ENCODE peak calls at places on chromosome 16, in four cellular contexts. One of them, this sample, is unnamed.

GRCh38 chr16:27962197-27962596 is 101.3 kb downstream of the GSG1L start:
- DNase-seq in WTC11: no peak
- DNase-seq in GM12878: no peak
- DNase-seq in HepG2: no peak
- DNase-seq in this sample: no peak

GRCh38 chr16:29318037-29318436 is 88.5 kb downstream of the NPIPB11 start:
- DNase-seq in WTC11: no peak
- DNase-seq in GM12878: no peak
- DNase-seq in HepG2: no peak
- DNase-seq in this sample: no peak

GRCh38 chr16:73113326-73113720 is 65.4 kb upstream of the ZFHX3 start:
- DNase-seq in WTC11: no peak
- DNase-seq in GM12878: no peak
- DNase-seq in HepG2: no peak
- DNase-seq in this sample: no peak

GRCh38 chr16:11705311-11705710 is 37.1 kb downstream of the SNN start:
- DNase-seq in WTC11: no peak
- DNase-seq in GM12878: no peak
- DNase-seq in HepG2: no peak
- DNase-seq in this sample: no peak

GRCh38 chr16:68257251-68257905 is 6.9 kb upstream of the SLC7A6 start:
- DNase-seq in WTC11: no peak
- DNase-seq in GM12878: no peak
- DNase-seq in HepG2: no peak
- DNase-seq in this sample: no peak

GRCh38 chr16:82344157-82344556 is 174.1 kb upstream of the MPHOSPH6 start:
- DNase-seq in WTC11: peak
- DNase-seq in GM12878: no peak
- DNase-seq in HepG2: peak
- DNase-seq in this sample: no peak

GRCh38 chr16:59552164-59552563 is 818.0 kb upstream of the GOT2 start:
- DNase-seq in WTC11: no peak
- DNase-seq in GM12878: no peak
- DNase-seq in HepG2: peak
- DNase-seq in this sample: no peak

GRCh38 chr16:19090916-19091315 is 22.8 kb upstream of the ITPRIPL2 start:
- DNase-seq in WTC11: no peak
- DNase-seq in GM12878: no peak
- DNase-seq in HepG2: no peak
- DNase-seq in this sample: no peak

GRCh38 chr16:4846503-4846900 is 586 bp downstream of the GLYR1 start:
- DNase-seq in WTC11: peak
- DNase-seq in GM12878: no peak
- DNase-seq in HepG2: peak
- DNase-seq in this sample: no peak

GRCh38 chr16:1960665-1961630 is 1.6 kb downstream of the NDUFB10 start:
- DNase-seq in WTC11: no peak
- DNase-seq in GM12878: no peak
- DNase-seq in HepG2: peak
- DNase-seq in this sample: no peak

GRCh38 chr16:17359778-17360177 is 111.0 kb downstream of the XYLT1 start:
- DNase-seq in WTC11: no peak
- DNase-seq in GM12878: no peak
- DNase-seq in HepG2: no peak
- DNase-seq in this sample: no peak

GRCh38 chr16:85037050-85037410 is 9.4 kb downstream of the KIAA0513 start:
- DNase-seq in WTC11: no peak
- DNase-seq in GM12878: no peak
- DNase-seq in HepG2: no peak
- DNase-seq in this sample: peak

GRCh38 chr16:354971-355441 is 2.5 kb upstream of the AXIN1 start:
- DNase-seq in WTC11: no peak
- DNase-seq in GM12878: no peak
- DNase-seq in HepG2: no peak
- DNase-seq in this sample: no peak

GRCh38 chr16:62503073-62503472 is 466.8 kb upstream of the CDH8 start:
- DNase-seq in WTC11: no peak
- DNase-seq in GM12878: no peak
- DNase-seq in HepG2: no peak
- DNase-seq in this sample: no peak

GRCh38 chr16:2019500-2019899 is at the start of gene NPW:
- DNase-seq in WTC11: peak
- DNase-seq in GM12878: no peak
- DNase-seq in HepG2: no peak
- DNase-seq in this sample: peak

GRCh38 chr16:15811778-15812750 is 44.8 kb downstream of the MYH11 start:
- DNase-seq in WTC11: no peak
- DNase-seq in GM12878: no peak
- DNase-seq in HepG2: no peak
- DNase-seq in this sample: no peak

GRCh38 chr16:73058616-73059409 is 10.9 kb upstream of the ZFHX3 start:
- DNase-seq in WTC11: peak
- DNase-seq in GM12878: no peak
- DNase-seq in HepG2: no peak
- DNase-seq in this sample: peak

GRCh38 chr16:17585449-17586080 is 114.8 kb upstream of the XYLT1 start:
- DNase-seq in WTC11: no peak
- DNase-seq in GM12878: no peak
- DNase-seq in HepG2: no peak
- DNase-seq in this sample: no peak

GRCh38 chr16:71726491-71727319 is 2.2 kb upstream of the PHLPP2 start:
- DNase-seq in WTC11: no peak
- DNase-seq in GM12878: no peak
- DNase-seq in HepG2: no peak
- DNase-seq in this sample: no peak

GRCh38 chr16:46731691-46732555 is 16.2 kb downstream of the MYLK3 start:
- DNase-seq in WTC11: no peak
- DNase-seq in GM12878: no peak
- DNase-seq in HepG2: peak
- DNase-seq in this sample: no peak

GRCh38 chr16:80100186-80100585 is 440.6 kb upstream of the DYNLRB2 start:
- DNase-seq in WTC11: no peak
- DNase-seq in GM12878: no peak
- DNase-seq in HepG2: no peak
- DNase-seq in this sample: no peak
- TF ChIP-seq NR2C2 in WTC11: no peak
- TF ChIP-seq NR2C2 in GM12878: no peak
- TF ChIP-seq NR2C2 in HepG2: no peak
- TF ChIP-seq NR2C2 in this sample: no peak

GRCh38 chr16:70470927-70471341 is 16.5 kb downstream of the FCSK start:
- DNase-seq in WTC11: peak
- DNase-seq in GM12878: no peak
- DNase-seq in HepG2: peak
- DNase-seq in this sample: peak
- TF ChIP-seq NR2C2 in WTC11: no peak
- TF ChIP-seq NR2C2 in GM12878: no peak
- TF ChIP-seq NR2C2 in HepG2: no peak
- TF ChIP-seq NR2C2 in this sample: no peak

GRCh38 chr16:30567991-30568638 is 3.4 kb downstream of the ZNF688 start:
- DNase-seq in WTC11: no peak
- DNase-seq in GM12878: peak
- DNase-seq in HepG2: peak
- DNase-seq in this sample: no peak
- TF ChIP-seq NR2C2 in WTC11: no peak
- TF ChIP-seq NR2C2 in GM12878: no peak
- TF ChIP-seq NR2C2 in HepG2: no peak
- TF ChIP-seq NR2C2 in this sample: no peak

DNA sequence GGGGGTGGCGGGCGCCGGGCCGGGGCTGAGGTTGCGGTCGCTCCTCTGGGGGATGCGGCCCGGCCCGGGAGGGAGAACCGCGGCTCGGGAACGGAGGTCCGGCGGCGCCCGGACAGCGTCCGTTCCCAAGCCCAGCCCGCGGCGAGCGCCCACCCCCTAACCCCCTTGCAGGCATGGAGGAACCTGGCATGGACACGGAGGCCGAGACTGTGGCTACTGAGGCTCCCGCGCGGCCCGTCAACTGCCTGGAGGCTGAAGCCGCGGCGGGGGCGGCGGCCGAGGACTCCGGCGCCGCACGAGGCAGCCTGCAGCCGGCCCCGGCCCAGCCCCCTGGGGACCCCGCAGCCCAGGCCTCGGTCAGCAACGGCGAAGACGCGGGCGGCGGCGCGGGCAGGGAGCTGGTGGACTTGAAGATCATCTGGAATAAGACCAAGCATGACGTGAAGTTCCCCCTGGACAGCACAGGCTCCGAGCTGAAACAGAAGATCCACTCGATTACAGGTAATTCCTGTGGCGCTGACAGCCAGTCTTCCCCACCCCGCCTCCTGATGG is 328 bp downstream of the UBFD1 start:
- DNase-seq in WTC11: peak
- DNase-seq in GM12878: no peak
- DNase-seq in HepG2: peak
- DNase-seq in this sample: peak
- TF ChIP-seq NR2C2 in WTC11: no peak
- TF ChIP-seq NR2C2 in GM12878: no peak
- TF ChIP-seq NR2C2 in HepG2: no peak
- TF ChIP-seq NR2C2 in this sample: no peak

DNA sequence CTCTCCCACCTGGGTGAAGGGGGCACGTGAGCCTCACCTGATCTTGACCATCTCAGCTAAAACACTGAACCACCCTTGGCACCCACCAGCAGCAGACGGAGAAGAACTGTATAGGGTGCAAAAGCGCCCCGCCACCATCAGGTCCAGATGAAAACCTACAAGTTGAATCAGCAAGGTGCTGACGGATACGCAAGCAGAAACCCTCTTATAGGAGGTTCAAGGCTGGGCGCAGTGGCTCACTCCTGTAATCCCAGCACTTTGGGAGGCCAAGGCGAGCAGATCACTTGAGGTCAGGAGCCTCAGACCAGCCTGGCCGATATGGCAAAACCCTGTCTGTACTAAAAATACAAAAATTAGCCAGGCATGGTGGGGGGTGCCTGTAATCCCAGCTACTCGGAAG is 575 bp upstream of the IL17C start:
- DNase-seq in WTC11: no peak
- DNase-seq in GM12878: no peak
- DNase-seq in HepG2: no peak
- DNase-seq in this sample: no peak
- TF ChIP-seq NR2C2 in WTC11: no peak
- TF ChIP-seq NR2C2 in GM12878: no peak
- TF ChIP-seq NR2C2 in HepG2: no peak
- TF ChIP-seq NR2C2 in this sample: no peak